ENCODE peak calls at places on chromosomes 2 and 18, in seven cellular contexts. One of them, this sample, is unnamed.

GRCh38 chr18:10086458-10086857 is 172.6 kb downstream of the VAPA start:
- DNase-seq in GM12865: no peak
- DNase-seq in CD8-positive, alpha-beta T cell: no peak
- DNase-seq in activated CD8-positive, alpha-beta T cell treated with anti-CD3 and anti-CD28 coated beads for 36 hours: no peak
- DNase-seq in MV-4-11: no peak
- DNase-seq in RWPE1: no peak
- DNase-seq in T-helper 17 cell: no peak
- DNase-seq in this sample: no peak

GRCh38 chr2:8452979-8453903 is 228.6 kb upstream of the ID2 start:
- DNase-seq in RWPE1: no peak
- DNase-seq in MV-4-11: peak
- DNase-seq in GM12865: no peak
- DNase-seq in activated CD8-positive, alpha-beta T cell treated with anti-CD3 and anti-CD28 coated beads for 36 hours: no peak
- DNase-seq in T-helper 17 cell: no peak
- DNase-seq in CD8-positive, alpha-beta T cell: no peak
- DNase-seq in this sample: no peak

GRCh38 chr2:18171191-18172139 is 293.0 kb downstream of the KCNS3 start:
- DNase-seq in CD8-positive, alpha-beta T cell: no peak
- DNase-seq in RWPE1: no peak
- DNase-seq in activated CD8-positive, alpha-beta T cell treated with anti-CD3 and anti-CD28 coated beads for 36 hours: no peak
- DNase-seq in GM12865: no peak
- DNase-seq in T-helper 17 cell: no peak
- DNase-seq in MV-4-11: no peak
- DNase-seq in this sample: no peak

GRCh38 chr2:241836257-241836656 is 22.4 kb downstream of the PDCD1 start:
- DNase-seq in activated CD8-positive, alpha-beta T cell treated with anti-CD3 and anti-CD28 coated beads for 36 hours: no peak
- DNase-seq in RWPE1: no peak
- DNase-seq in GM12865: no peak
- DNase-seq in T-helper 17 cell: no peak
- DNase-seq in MV-4-11: no peak
- DNase-seq in CD8-positive, alpha-beta T cell: no peak
- DNase-seq in this sample: no peak

GRCh38 chr2:195009202-195009601 is 647.8 kb upstream of the SLC39A10 start:
- DNase-seq in activated CD8-positive, alpha-beta T cell treated with anti-CD3 and anti-CD28 coated beads for 36 hours: no peak
- DNase-seq in RWPE1: no peak
- DNase-seq in MV-4-11: no peak
- DNase-seq in T-helper 17 cell: no peak
- DNase-seq in CD8-positive, alpha-beta T cell: no peak
- DNase-seq in GM12865: no peak
- DNase-seq in this sample: no peak

GRCh38 chr2:72770879-72771461 is 54.9 kb downstream of the EXOC6B start:
- DNase-seq in T-helper 17 cell: peak
- DNase-seq in MV-4-11: peak
- DNase-seq in activated CD8-positive, alpha-beta T cell treated with anti-CD3 and anti-CD28 coated beads for 36 hours: peak
- DNase-seq in CD8-positive, alpha-beta T cell: peak
- DNase-seq in GM12865: peak
- DNase-seq in RWPE1: peak
- DNase-seq in this sample: peak

GRCh38 chr18:57214976-57215375 is 68.1 kb downstream of the BOD1L2 start:
- DNase-seq in GM12865: no peak
- DNase-seq in CD8-positive, alpha-beta T cell: no peak
- DNase-seq in RWPE1: no peak
- DNase-seq in MV-4-11: no peak
- DNase-seq in T-helper 17 cell: no peak
- DNase-seq in activated CD8-positive, alpha-beta T cell treated with anti-CD3 and anti-CD28 coated beads for 36 hours: no peak
- DNase-seq in this sample: no peak

GRCh38 chr2:191677091-191677645 is 768 bp upstream of the NABP1 start:
- DNase-seq in GM12865: peak
- DNase-seq in RWPE1: peak
- DNase-seq in activated CD8-positive, alpha-beta T cell treated with anti-CD3 and anti-CD28 coated beads for 36 hours: peak
- DNase-seq in CD8-positive, alpha-beta T cell: no peak
- DNase-seq in T-helper 17 cell: peak
- DNase-seq in MV-4-11: peak
- DNase-seq in this sample: peak

GRCh38 chr2:43270930-43271615 is 44.7 kb upstream of the ZFP36L2 start:
- DNase-seq in T-helper 17 cell: no peak
- DNase-seq in CD8-positive, alpha-beta T cell: no peak
- DNase-seq in RWPE1: no peak
- DNase-seq in MV-4-11: no peak
- DNase-seq in GM12865: no peak
- DNase-seq in activated CD8-positive, alpha-beta T cell treated with anti-CD3 and anti-CD28 coated beads for 36 hours: no peak
- DNase-seq in this sample: no peak

GRCh38 chr2:225465827-225466226 is 66.3 kb downstream of the NYAP2 start:
- DNase-seq in RWPE1: no peak
- DNase-seq in activated CD8-positive, alpha-beta T cell treated with anti-CD3 and anti-CD28 coated beads for 36 hours: no peak
- DNase-seq in MV-4-11: no peak
- DNase-seq in T-helper 17 cell: no peak
- DNase-seq in GM12865: no peak
- DNase-seq in CD8-positive, alpha-beta T cell: no peak
- DNase-seq in this sample: no peak

GRCh38 chr2:171702781-171703556 is 15.7 kb downstream of the DYNC1I2 start:
- DNase-seq in activated CD8-positive, alpha-beta T cell treated with anti-CD3 and anti-CD28 coated beads for 36 hours: no peak
- DNase-seq in CD8-positive, alpha-beta T cell: no peak
- DNase-seq in GM12865: no peak
- DNase-seq in T-helper 17 cell: no peak
- DNase-seq in MV-4-11: no peak
- DNase-seq in RWPE1: no peak
- DNase-seq in this sample: no peak